ENCODE peak calls at places on chromosomes 7 and 10, in five cellular contexts. One of them, this sample, is unnamed.

GRCh38 chr7:74430961-74431466 is 22.7 kb upstream of the GTF2IRD1 start:
- DNase-seq in foreskin fibroblast: no peak
- DNase-seq in sciatic nerve: no peak
- DNase-seq in heart left ventricle: no peak
- DNase-seq in upper lobe of right lung: no peak
- DNase-seq in this sample: no peak

GRCh38 chr7:38428040-38428439 is 154.6 kb upstream of the TARP start:
- DNase-seq in foreskin fibroblast: no peak
- DNase-seq in sciatic nerve: no peak
- DNase-seq in heart left ventricle: no peak
- DNase-seq in upper lobe of right lung: no peak
- DNase-seq in this sample: no peak

GRCh38 chr10:42951486-42952251 is 125.2 kb upstream of the RET start:
- DNase-seq in foreskin fibroblast: no peak
- DNase-seq in sciatic nerve: peak
- DNase-seq in heart left ventricle: peak
- DNase-seq in upper lobe of right lung: peak
- DNase-seq in this sample: peak

GRCh38 chr7:150989456-150989855 is 1.4 kb upstream of the NOS3 start:
- DNase-seq in foreskin fibroblast: no peak
- DNase-seq in sciatic nerve: no peak
- DNase-seq in heart left ventricle: no peak
- DNase-seq in upper lobe of right lung: no peak
- DNase-seq in this sample: peak

GRCh38 chr10:48798486-48799254 is 114.0 kb downstream of the WDFY4 start:
- DNase-seq in foreskin fibroblast: peak
- DNase-seq in sciatic nerve: no peak
- DNase-seq in heart left ventricle: no peak
- DNase-seq in upper lobe of right lung: no peak
- DNase-seq in this sample: no peak

GRCh38 chr10:70652761-70653657 is 19.3 kb upstream of the ADAMTS14 start:
- DNase-seq in foreskin fibroblast: peak
- DNase-seq in sciatic nerve: no peak
- DNase-seq in heart left ventricle: peak
- DNase-seq in upper lobe of right lung: no peak
- DNase-seq in this sample: no peak

GRCh38 chr7:105196473-105196872 is 182.5 kb downstream of the KMT2E start:
- DNase-seq in foreskin fibroblast: no peak
- DNase-seq in sciatic nerve: no peak
- DNase-seq in heart left ventricle: no peak
- DNase-seq in upper lobe of right lung: no peak
- DNase-seq in this sample: no peak

GRCh38 chr7:143958781-143959180 is 4.1 kb downstream of the OR2F1 start:
- DNase-seq in foreskin fibroblast: no peak
- DNase-seq in sciatic nerve: no peak
- DNase-seq in heart left ventricle: no peak
- DNase-seq in upper lobe of right lung: no peak
- DNase-seq in this sample: no peak

GRCh38 chr7:2033586-2034135 is 199.1 kb downstream of the MAD1L1 start:
- DNase-seq in foreskin fibroblast: no peak
- DNase-seq in sciatic nerve: peak
- DNase-seq in heart left ventricle: no peak
- DNase-seq in upper lobe of right lung: no peak
- DNase-seq in this sample: peak

GRCh38 chr10:80409121-80409520 is 770 bp downstream of the PRXL2A start:
- DNase-seq in foreskin fibroblast: no peak
- DNase-seq in sciatic nerve: no peak
- DNase-seq in heart left ventricle: no peak
- DNase-seq in upper lobe of right lung: no peak
- DNase-seq in this sample: no peak

GRCh38 chr10:116891208-116891607 is 41.9 kb downstream of the ENO4 start:
- DNase-seq in foreskin fibroblast: peak
- DNase-seq in sciatic nerve: peak
- DNase-seq in heart left ventricle: peak
- DNase-seq in upper lobe of right lung: no peak
- DNase-seq in this sample: no peak

GRCh38 chr10:47111329-47111862 is 188.6 kb upstream of the GDF10 start:
- DNase-seq in foreskin fibroblast: no peak
- DNase-seq in sciatic nerve: no peak
- DNase-seq in heart left ventricle: no peak
- DNase-seq in upper lobe of right lung: no peak
- DNase-seq in this sample: no peak

GRCh38 chr10:79137826-79138225 is 69.1 kb downstream of the ZMIZ1 start:
- DNase-seq in foreskin fibroblast: peak
- DNase-seq in sciatic nerve: no peak
- DNase-seq in heart left ventricle: peak
- DNase-seq in upper lobe of right lung: no peak
- DNase-seq in this sample: no peak

GRCh38 chr10:113341138-113341537 is 211.7 kb upstream of the HABP2 start:
- DNase-seq in foreskin fibroblast: no peak
- DNase-seq in sciatic nerve: no peak
- DNase-seq in heart left ventricle: no peak
- DNase-seq in upper lobe of right lung: no peak
- DNase-seq in this sample: no peak

GRCh38 chr7:26381476-26382175 is 90.0 kb downstream of the SNX10 start:
- DNase-seq in foreskin fibroblast: no peak
- DNase-seq in sciatic nerve: no peak
- DNase-seq in heart left ventricle: no peak
- DNase-seq in upper lobe of right lung: no peak
- DNase-seq in this sample: no peak

GRCh38 chr10:131184503-131184902 is 127.0 kb downstream of the TCERG1L start:
- DNase-seq in foreskin fibroblast: no peak
- DNase-seq in sciatic nerve: no peak
- DNase-seq in heart left ventricle: no peak
- DNase-seq in upper lobe of right lung: no peak
- DNase-seq in this sample: no peak

GRCh38 chr10:95573953-95574604 is 12.9 kb upstream of the SORBS1 start:
- DNase-seq in foreskin fibroblast: no peak
- DNase-seq in sciatic nerve: no peak
- DNase-seq in heart left ventricle: no peak
- DNase-seq in upper lobe of right lung: no peak
- DNase-seq in this sample: no peak

This sample was measured in left lung.